ENCODE peak calls at places on chromosomes 7 and 10, in five cellular contexts. R, L, N, A and E are unnamed samples.

GRCh38 chr7:138979226-138979979 is 1.8 kb downstream of the KIAA1549 start:
- DNase-seq in R (no peak), L (no peak), N (no peak), A (peak), E (no peak)

GRCh38 chr10:65611592-65611991 is 1314.2 kb upstream of the LRRTM3 start:
- DNase-seq in R (no peak), L (no peak), N (no peak), A (no peak), E (no peak)

GRCh38 chr10:5582736-5583135 is 58.0 kb downstream of the CALML3 start:
- DNase-seq in R (peak), L (peak), N (no peak), A (no peak), E (no peak)

GRCh38 chr7:95845007-95845406 is 72.7 kb downstream of the DYNC1I1 start:
- DNase-seq in R (no peak), L (no peak), N (no peak), A (no peak), E (no peak)

GRCh38 chr7:95511716-95512260 is 26.0 kb downstream of the ASB4 start:
- DNase-seq in R (peak), L (peak), N (peak), A (peak), E (peak)

GRCh38 chr10:47175181-47176080 is 124.6 kb upstream of the GDF10 start:
- DNase-seq in R (no peak), L (no peak), N (no peak), A (no peak), E (no peak)

GRCh38 chr7:29946428-29947186 is 43.0 kb downstream of the SCRN1 start:
- DNase-seq in R (peak), L (peak), N (peak), A (peak), E (peak)

GRCh38 chr7:159127691-159128642 is 16.7 kb downstream of the VIPR2 start:
- DNase-seq in R (no peak), L (no peak), N (no peak), A (no peak), E (no peak)

GRCh38 chr7:2715341-2716231 is 27.6 kb downstream of the AMZ1 start:
- DNase-seq in R (no peak), L (no peak), N (no peak), A (no peak), E (no peak)

GRCh38 chr10:88386204-88386877 is 196.8 kb downstream of the RNLS start:
- DNase-seq in R (no peak), L (no peak), N (no peak), A (peak), E (no peak)

GRCh38 chr7:110442386-110442837 is 648.5 kb upstream of the LRRN3 start:
- DNase-seq in R (peak), L (peak), N (peak), A (peak), E (peak)

GRCh38 chr10:70598857-70599295 is 3.7 kb downstream of the PRF1 start:
- DNase-seq in R (no peak), L (peak), N (peak), A (no peak), E (no peak)

GRCh38 chr7:95472521-95473160 is 13.1 kb upstream of the ASB4 start:
- DNase-seq in R (no peak), L (no peak), N (no peak), A (no peak), E (no peak)

GRCh38 chr7:134030460-134030865 is 96.7 kb upstream of the LRGUK start:
- DNase-seq in R (no peak), L (no peak), N (no peak), A (peak), E (no peak)

GRCh38 chr7:19097165-19097885 is 20.1 kb downstream of the TWIST1 start:
- DNase-seq in R (no peak), L (no peak), N (no peak), A (no peak), E (no peak)

GRCh38 chr10:60914676-60915075 is 29.3 kb downstream of the RHOBTB1 start:
- DNase-seq in R (no peak), L (no peak), N (no peak), A (no peak), E (no peak)

GRCh38 chr7:102983602-102984001 is 70.8 kb downstream of the LRRC17 start:
- DNase-seq in R (no peak), L (no peak), N (no peak), A (no peak), E (no peak)

GRCh38 chr7:101700424-101700823 is 71.3 kb upstream of the MYL10 start:
- DNase-seq in R (no peak), L (no peak), N (no peak), A (no peak), E (no peak)

GRCh38 chr10:59674211-59674836 is 35.3 kb downstream of the SLC16A9 start:
- DNase-seq in R (no peak), L (no peak), N (no peak), A (no peak), E (no peak)

GRCh38 chr7:73702226-73702625 is 17.2 kb downstream of the STX1A start:
- DNase-seq in R (no peak), L (no peak), N (no peak), A (no peak), E (no peak)
- TF ChIP-seq CREB1 in R (no peak), L (no peak), N (no peak), A (no peak), E (no peak)

GRCh38 chr10:119425102-119425880 is 117.2 kb downstream of the RGS10 start:
- DNase-seq in R (no peak), L (no peak), N (no peak), A (no peak), E (no peak)

GRCh38 chr10:119423510-119423874 is 119.0 kb downstream of the RGS10 start:
- DNase-seq in R (no peak), L (no peak), N (no peak), A (no peak), E (no peak)

GRCh38 chr10:119424591-119424975 is 117.9 kb downstream of the RGS10 start:
- DNase-seq in R (no peak), L (no peak), N (no peak), A (no peak), E (no peak)

GRCh38 chr10:119422685-119423509 is 119.6 kb downstream of the RGS10 start:
- DNase-seq in R (no peak), L (no peak), N (no peak), A (no peak), E (no peak)

GRCh38 chr10:119423911-119424590 is 118.5 kb downstream of the RGS10 start:
- DNase-seq in R (no peak), L (no peak), N (no peak), A (no peak), E (no peak)
- TF ChIP-seq CREB1 in R (no peak), L (no peak), N (no peak), A (no peak), E (no peak)

DNA sequence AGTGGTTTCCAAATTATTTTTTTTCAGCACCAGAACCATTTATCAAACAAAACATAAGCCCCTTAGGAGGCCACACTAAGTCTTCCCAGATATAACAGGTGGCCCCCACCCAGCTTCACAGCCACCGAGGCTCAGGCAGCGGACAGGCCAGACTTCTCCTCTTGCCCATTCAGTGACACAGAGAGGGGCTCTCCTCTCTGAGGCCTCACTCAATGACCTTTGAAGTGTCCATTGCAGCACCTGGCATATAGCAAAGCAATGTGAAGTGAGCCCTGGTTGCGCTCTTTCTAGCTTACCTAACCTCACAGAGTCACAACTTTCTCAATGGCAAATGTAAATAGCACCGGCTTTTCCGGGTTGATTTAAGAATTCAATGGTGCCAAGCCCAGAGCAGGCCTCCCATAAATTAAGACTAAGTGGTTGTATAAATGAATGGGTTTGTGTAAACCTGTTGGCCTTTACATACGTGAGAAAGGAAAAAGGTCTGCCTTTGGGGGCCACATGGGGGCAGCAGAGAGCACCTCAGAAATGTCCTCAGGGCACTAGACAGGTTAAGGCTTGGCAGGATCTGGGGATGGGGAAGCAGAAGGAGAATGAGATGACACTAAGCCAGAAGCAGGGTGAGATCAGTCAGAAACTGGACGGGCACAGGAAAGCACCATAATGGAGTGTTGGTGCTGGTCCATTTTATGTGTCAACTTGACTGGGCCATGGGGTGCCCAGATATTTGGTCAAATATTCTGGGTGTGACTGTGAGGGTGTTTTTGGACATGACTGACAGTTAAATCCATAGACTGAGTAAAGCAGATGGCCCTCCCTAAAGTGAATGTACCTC is 59.1 kb downstream of the FRMPD2 start:
- DNase-seq in R (peak), L (peak), N (peak), A (peak), E (peak)
- TF ChIP-seq CREB1 in R (no peak), L (no peak), N (no peak), A (no peak), E (no peak)

DNA sequence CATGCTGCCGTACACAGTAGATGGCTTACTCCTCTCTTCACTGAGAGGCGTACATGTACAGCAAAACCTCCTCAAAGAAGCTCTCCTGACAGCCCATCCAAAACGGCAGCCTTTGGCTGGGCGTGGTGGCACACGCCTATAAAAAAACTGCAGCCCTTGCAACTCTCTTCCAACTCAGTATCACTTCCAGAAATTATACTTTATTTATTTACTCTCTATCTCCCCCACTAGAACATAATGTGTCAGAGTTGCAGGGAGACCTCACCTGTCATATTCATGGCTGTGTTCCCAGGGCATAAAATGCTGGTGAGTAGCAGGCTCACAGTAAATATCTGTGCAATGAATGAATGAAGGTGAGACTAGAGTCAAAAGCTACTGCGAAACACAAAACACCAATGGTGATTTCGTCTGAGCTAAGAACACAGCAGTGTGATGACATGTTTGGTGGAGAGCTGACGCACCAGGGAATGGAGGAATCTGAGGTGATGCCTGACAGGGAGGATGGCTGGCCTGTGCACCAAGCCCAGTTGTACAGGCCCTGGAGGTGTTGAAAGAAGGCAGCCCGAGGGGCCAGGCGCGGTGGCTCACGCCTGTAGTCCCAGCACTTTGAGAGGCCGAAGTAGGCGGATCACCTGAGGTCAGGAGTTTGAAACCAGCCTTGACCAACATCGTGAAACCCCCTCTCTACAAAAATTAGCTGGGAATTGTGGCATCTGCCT is 55.3 kb downstream of the COBL start:
- DNase-seq in R (no peak), L (no peak), N (peak), A (no peak), E (no peak)
- TF ChIP-seq CREB1 in R (no peak), L (no peak), N (no peak), A (no peak), E (no peak)

GRCh38 chr10:132485391-132485790 is 52.2 kb upstream of the INPP5A start:
- DNase-seq in R (no peak), L (no peak), N (no peak), A (no peak), E (peak)

GRCh38 chr10:132487241-132488135 is 50.1 kb upstream of the INPP5A start:
- DNase-seq in R (no peak), L (no peak), N (no peak), A (no peak), E (peak)

GRCh38 chr10:132483394-132483793 is 54.2 kb upstream of the INPP5A start:
- DNase-seq in R (no peak), L (no peak), N (no peak), A (no peak), E (no peak)

GRCh38 chr10:132486539-132487121 is 51.0 kb upstream of the INPP5A start:
- DNase-seq in R (peak), L (no peak), N (no peak), A (no peak), E (peak)

DNA sequence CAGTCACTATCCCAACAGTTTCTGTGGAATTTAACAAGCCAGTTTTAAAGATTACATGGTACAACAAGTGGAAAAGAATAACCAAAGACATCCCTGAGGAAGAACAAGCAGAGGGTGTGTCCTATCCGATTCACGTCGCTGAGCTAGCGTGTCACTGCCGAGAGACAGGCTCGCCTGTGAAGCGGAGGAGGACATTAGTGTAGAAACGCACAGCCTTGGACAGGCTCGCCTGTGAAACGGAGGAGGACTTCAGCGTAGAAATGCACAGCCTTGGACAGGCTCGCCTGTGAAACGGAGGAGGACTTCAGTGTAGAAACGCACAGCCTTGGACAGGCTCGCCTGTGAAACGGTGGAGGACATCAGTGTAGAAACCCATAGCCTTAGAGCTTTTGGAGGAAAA is 52.7 kb upstream of the INPP5A start:
- DNase-seq in R (no peak), L (no peak), N (no peak), A (no peak), E (peak)
- TF ChIP-seq CREB1 in R (no peak), L (peak), N (no peak), A (no peak), E (no peak)

GRCh38 chr10:102501201-102502028 is 1.1 kb downstream of the ACTR1A start:
- DNase-seq in R (peak), L (no peak), N (no peak), A (peak), E (no peak)

GRCh38 chr10:102502029-102502336 is 529 bp downstream of the ACTR1A start:
- DNase-seq in R (peak), L (peak), N (peak), A (peak), E (peak)

GRCh38 chr10:102504179-102504975 is 605 bp downstream of the SUFU start:
- DNase-seq in R (peak), L (peak), N (peak), A (no peak), E (peak)

GRCh38 chr10:102503264-102504178 is at the start of gene SUFU:
- DNase-seq in R (peak), L (peak), N (peak), A (peak), E (peak)

GRCh38 chr10:102502337-102503151 is at the start of gene ACTR1A:
- DNase-seq in R (peak), L (peak), N (peak), A (peak), E (peak)
- TF ChIP-seq CREB1 in R (peak), L (peak), N (peak), A (peak), E (no peak)

GRCh38 chr10:89837173-89838001 is 136.0 kb downstream of the KIF20B start:
- DNase-seq in R (peak), L (no peak), N (no peak), A (no peak), E (peak)
- TF ChIP-seq CREB1 in R (no peak), L (no peak), N (no peak), A (no peak), E (no peak)